ENCODE peak calls at places on chromosomes 4 and X, in eight cellular contexts. U is pancreas; X is choroid plexus epithelial cell; A is cerebellum; O is pulmonary artery endothelial cell; L is stimulated activated CD4-positive, alpha-beta T cell treated with anti-CD3 and anti-CD28 coated beads, Interleukin-15, amount 100 ng/mL, for 1 hour; E is GM10248; P is NCI-H446 treated with DMSO at 0.1 percent for 48 hours. T is an unnamed sample.

GRCh38 chrX:18410038-18410437 is 15.4 kb upstream of the CDKL5 start:
- DNase-seq in O (no peak), P (no peak), E (no peak), A (no peak), L (no peak), X (peak; percentile 75), U (no peak), T (no peak)

GRCh38 chr4:42655248-42655647 is 1.7 kb downstream of the ATP8A1 start:
- DNase-seq in X (peak; percentile 1), O (no peak), L (no peak), P (no peak), U (no peak), A (no peak), E (no peak), T (no peak)

GRCh38 chrX:131975851-131976250 is 47.3 kb upstream of the STK26 start:
- DNase-seq in E (no peak), A (no peak), P (no peak), X (peak; percentile 2), U (no peak), L (no peak), O (no peak), T (no peak)

GRCh38 chr4:146507607-146508006 is 14.1 kb downstream of the SLC10A7 start:
- DNase-seq in A (no peak), P (no peak), E (no peak), O (no peak), U (no peak), X (peak; percentile 16), L (no peak), T (no peak)

GRCh38 chr4:37885496-37885895 is 5.4 kb upstream of the TBC1D1 start:
- DNase-seq in O (no peak), E (peak; percentile 29), A (no peak), X (no peak), P (no peak), U (no peak), L (no peak), T (no peak)

GRCh38 chrX:5857232-5857631 is 371.4 kb downstream of the NLGN4X start:
- DNase-seq in U (no peak), L (no peak), E (no peak), O (no peak), X (no peak), A (no peak), P (no peak), T (no peak)

GRCh38 chr4:17038510-17039176 is 140.2 kb upstream of the LDB2 start:
- DNase-seq in O (no peak), X (peak; percentile 14), P (no peak), E (no peak), L (no peak), A (no peak), U (no peak), T (no peak)

GRCh38 chr4:140223056-140223810 is 69.2 kb upstream of the MAML3 start:
- DNase-seq in O (peak; percentile 66), A (no peak), E (no peak), P (no peak), U (no peak), X (peak; percentile 76), L (no peak), T (no peak)

GRCh38 chrX:151825927-151826471 is 86.7 kb upstream of the MAGEA4 start:
- DNase-seq in L (no peak), X (peak; percentile 91), E (no peak), U (no peak), O (no peak), P (no peak), A (peak; percentile 1), T (no peak)

GRCh38 chr4:184695178-184695896 is 38.6 kb downstream of the CENPU start:
- DNase-seq in U (no peak), O (no peak), X (no peak), A (no peak), E (no peak), L (no peak), P (no peak), T (no peak)

GRCh38 chrX:45295587-45295986 is 94.9 kb upstream of the DIPK2B start:
- DNase-seq in U (no peak), O (peak; percentile 24), A (no peak), P (no peak), X (peak; percentile 75), E (no peak), L (no peak), T (no peak)

GRCh38 chrX:141278306-141278705 is 36.0 kb upstream of the SPANXC start:
- DNase-seq in U (peak; percentile 12), E (no peak), L (no peak), A (no peak), P (no peak), X (peak; percentile 36), O (peak; percentile 1), T (no peak)

GRCh38 chr4:166034965-166035364 is 161.9 kb downstream of the TLL1 start:
- DNase-seq in E (no peak), A (no peak), U (no peak), L (no peak), P (no peak), O (no peak), X (no peak), T (no peak)

GRCh38 chrX:80335062-80335830 is 85.0 kb upstream of the TENT5D start:
- DNase-seq in P (no peak), X (no peak), E (no peak), O (no peak), A (no peak), U (peak; percentile 64), L (no peak), T (no peak)

GRCh38 chrX:20063716-20064351 is 52.9 kb downstream of the MAP7D2 start:
- DNase-seq in A (no peak), X (no peak), O (no peak), L (no peak), U (no peak), E (no peak), P (no peak), T (no peak)

GRCh38 chrX:153477458-153477857 is 7.1 kb upstream of the HAUS7 start:
- DNase-seq in P (no peak), U (no peak), X (no peak), L (no peak), E (no peak), A (no peak), O (no peak), T (no peak)

GRCh38 chr4:85932371-85933305 is 427.2 kb downstream of the MAPK10 start:
- DNase-seq in O (no peak), X (no peak), U (no peak), E (no peak), L (no peak), A (no peak), P (no peak), T (no peak)

GRCh38 chrX:102672876-102673275 is 21.6 kb downstream of the GPRASP1 start:
- DNase-seq in X (no peak), E (no peak), P (no peak), O (no peak), U (no peak), A (no peak), L (no peak), T (no peak)

GRCh38 chr4:137390141-137390540 is 142.2 kb downstream of the PCDH18 start:
- DNase-seq in A (no peak), X (peak; percentile 73), L (no peak), P (peak; percentile 57), E (no peak), U (no peak), O (no peak), T (no peak)

GRCh38 chr4:15158410-15159091 is 156.3 kb downstream of the CPEB2 start:
- DNase-seq in L (no peak), E (no peak), P (no peak), X (no peak), O (no peak), A (no peak), U (no peak), T (no peak)

GRCh38 chrX:43703211-43703791 is 47.2 kb downstream of the MAOA start:
- DNase-seq in X (peak; percentile 65), A (no peak), E (no peak), L (no peak), P (no peak), O (peak; percentile 83), U (no peak), T (no peak)

GRCh38 chr4:159416073-159416472 is 313.2 kb downstream of the RAPGEF2 start:
- DNase-seq in X (no peak), A (no peak), O (no peak), L (no peak), E (no peak), P (no peak), U (no peak), T (no peak)

GRCh38 chr4:109207060-109207459 is 95.4 kb downstream of the COL25A1 start:
- DNase-seq in U (no peak), P (peak; percentile 91), X (peak; percentile 83), A (no peak), L (no peak), O (no peak), E (no peak), T (no peak)

GRCh38 chrX:97238632-97239031 is 354.9 kb downstream of the RPA4 start:
- DNase-seq in O (peak; percentile 47), A (no peak), U (no peak), P (no peak), L (no peak), E (no peak), X (peak; percentile 63), T (no peak)

GRCh38 chr4:41939016-41939623 is 3.9 kb downstream of the TMEM33 start:
- DNase-seq in X (peak; percentile 76), P (no peak), A (no peak), E (no peak), U (no peak), L (no peak), O (no peak), T (no peak)

GRCh38 chr4:121898150-121898549 is 27.9 kb upstream of the BBS7 start:
- DNase-seq in U (no peak), E (no peak), A (no peak), P (no peak), O (no peak), X (no peak), L (no peak), T (no peak)

GRCh38 chr4:169604131-169604900 is 8.1 kb downstream of the NEK1 start:
- DNase-seq in X (peak; percentile 88), L (no peak), U (no peak), E (peak; percentile 31), A (no peak), O (no peak), P (no peak), T (no peak)

GRCh38 chr4:36269116-36269515 is 12.3 kb upstream of the DTHD1 start:
- DNase-seq in P (no peak), O (no peak), U (no peak), A (no peak), L (no peak), X (no peak), E (no peak), T (no peak)

GRCh38 chr4:13483142-13484044 is 747 bp downstream of the RAB28 start:
- DNase-seq in O (peak; percentile 29), L (peak; percentile 3), U (no peak), A (peak; percentile 23), X (peak; percentile 73), E (peak; percentile 18), P (no peak), T (no peak)

GRCh38 chrX:15646031-15646430 is 18.6 kb downstream of the CLTRN start:
- DNase-seq in X (no peak), P (no peak), A (no peak), L (no peak), U (no peak), O (no peak), E (no peak), T (no peak)

GRCh38 chrX:119682019-119682989 is 10.7 kb downstream of the SEPTIN6 start:
- DNase-seq in L (no peak), U (no peak), E (peak; percentile 37), X (no peak), O (no peak), P (no peak), A (no peak), T (no peak)

GRCh38 chr4:40763228-40763716 is 13.5 kb downstream of the NSUN7 start:
- DNase-seq in A (no peak), P (no peak), O (no peak), L (no peak), X (peak; percentile 79), U (no peak), E (peak; percentile 70), T (no peak)

GRCh38 chrX:65451663-65452062 is 82.9 kb downstream of the LAS1L start:
- DNase-seq in A (no peak), E (peak; percentile 30), O (no peak), X (peak; percentile 51), L (no peak), P (no peak), U (no peak), T (no peak)

GRCh38 chrX:8052909-8053308 is 118.2 kb downstream of the VCX2 start:
- DNase-seq in P (no peak), X (no peak), U (no peak), A (no peak), L (no peak), O (no peak), E (no peak), T (no peak)